ENCODE peak calls at places on chromosomes 7 and 10, in eight cellular contexts. One of them, this sample, is unnamed.

GRCh38 chr7:1733206-1733907 is 63.3 kb downstream of the ELFN1 start:
- DNase-seq in CD4-positive, alpha-beta T cell: no peak
- DNase-seq in prostate gland: no peak
- DNase-seq in stomach: no peak
- DNase-seq in Caco-2: peak
- DNase-seq in lower leg skin: no peak
- DNase-seq in psoas muscle: peak
- DNase-seq in glutamatergic neuron: no peak
- DNase-seq in this sample: no peak

GRCh38 chr7:149455175-149455950 is 5.5 kb downstream of the ZNF777 start:
- DNase-seq in prostate gland: peak
- DNase-seq in stomach: no peak
- DNase-seq in lower leg skin: peak
- DNase-seq in Caco-2: no peak
- DNase-seq in psoas muscle: no peak
- DNase-seq in CD4-positive, alpha-beta T cell: no peak
- DNase-seq in glutamatergic neuron: no peak
- DNase-seq in this sample: no peak

GRCh38 chr10:100887761-100888296 is 24.9 kb upstream of the SLF2 start:
- DNase-seq in prostate gland: no peak
- DNase-seq in stomach: no peak
- DNase-seq in Caco-2: no peak
- DNase-seq in lower leg skin: peak
- DNase-seq in CD4-positive, alpha-beta T cell: no peak
- DNase-seq in psoas muscle: no peak
- DNase-seq in glutamatergic neuron: no peak
- DNase-seq in this sample: no peak

GRCh38 chr10:12455774-12456173 is 106.4 kb downstream of the CAMK1D start:
- DNase-seq in CD4-positive, alpha-beta T cell: no peak
- DNase-seq in psoas muscle: no peak
- DNase-seq in Caco-2: no peak
- DNase-seq in lower leg skin: no peak
- DNase-seq in prostate gland: no peak
- DNase-seq in glutamatergic neuron: no peak
- DNase-seq in stomach: no peak
- DNase-seq in this sample: no peak

GRCh38 chr10:72276421-72277339 is 3.0 kb downstream of the DDIT4 start:
- DNase-seq in prostate gland: no peak
- DNase-seq in stomach: peak
- DNase-seq in CD4-positive, alpha-beta T cell: no peak
- DNase-seq in lower leg skin: no peak
- DNase-seq in Caco-2: no peak
- DNase-seq in glutamatergic neuron: no peak
- DNase-seq in psoas muscle: no peak
- DNase-seq in this sample: no peak

GRCh38 chr7:134907639-134908038 is 78.7 kb upstream of the AGBL3 start:
- DNase-seq in lower leg skin: no peak
- DNase-seq in prostate gland: no peak
- DNase-seq in Caco-2: no peak
- DNase-seq in CD4-positive, alpha-beta T cell: no peak
- DNase-seq in stomach: no peak
- DNase-seq in glutamatergic neuron: no peak
- DNase-seq in psoas muscle: no peak
- DNase-seq in this sample: no peak

GRCh38 chr10:78015546-78015945 is 13.8 kb downstream of the POLR3A start:
- DNase-seq in stomach: no peak
- DNase-seq in lower leg skin: no peak
- DNase-seq in prostate gland: no peak
- DNase-seq in CD4-positive, alpha-beta T cell: no peak
- DNase-seq in glutamatergic neuron: no peak
- DNase-seq in Caco-2: no peak
- DNase-seq in psoas muscle: no peak
- DNase-seq in this sample: no peak

GRCh38 chr7:153065021-153065420 is 305.5 kb downstream of the ACTR3B start:
- DNase-seq in psoas muscle: no peak
- DNase-seq in lower leg skin: no peak
- DNase-seq in prostate gland: no peak
- DNase-seq in glutamatergic neuron: no peak
- DNase-seq in CD4-positive, alpha-beta T cell: no peak
- DNase-seq in stomach: no peak
- DNase-seq in Caco-2: no peak
- DNase-seq in this sample: no peak

GRCh38 chr10:92068900-92069299 is 145.3 kb downstream of the BTAF1 start:
- DNase-seq in prostate gland: no peak
- DNase-seq in Caco-2: no peak
- DNase-seq in CD4-positive, alpha-beta T cell: no peak
- DNase-seq in stomach: no peak
- DNase-seq in lower leg skin: no peak
- DNase-seq in glutamatergic neuron: no peak
- DNase-seq in psoas muscle: no peak
- DNase-seq in this sample: no peak

DNA sequence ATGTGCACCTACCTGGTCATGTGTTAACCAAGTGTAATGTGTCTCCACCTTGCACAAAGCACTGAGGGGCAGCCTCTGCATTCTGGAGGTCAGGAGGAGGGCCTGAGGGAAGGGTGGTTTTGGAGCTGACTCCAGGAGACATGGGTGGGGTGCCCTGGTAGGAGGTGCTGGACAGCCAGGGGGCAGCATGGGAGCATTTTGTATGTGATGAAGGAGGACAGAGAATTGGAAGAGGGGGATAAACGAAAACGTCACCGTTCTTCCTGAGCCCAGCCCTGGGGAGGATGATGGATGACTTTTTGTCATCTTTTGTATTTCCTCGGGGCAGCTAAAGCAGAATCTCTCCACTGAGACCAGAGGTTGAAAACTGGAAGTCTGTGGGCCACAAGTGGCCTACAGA is 242.3 kb downstream of the VTI1A start:
- DNase-seq in lower leg skin: no peak
- DNase-seq in psoas muscle: no peak
- DNase-seq in stomach: no peak
- DNase-seq in Caco-2: peak
- DNase-seq in CD4-positive, alpha-beta T cell: no peak
- DNase-seq in prostate gland: no peak
- DNase-seq in glutamatergic neuron: peak
- DNase-seq in this sample: peak
- TF ChIP-seq CTCF in lower leg skin: no peak
- TF ChIP-seq CTCF in psoas muscle: peak
- TF ChIP-seq CTCF in stomach: no peak
- TF ChIP-seq CTCF in Caco-2: peak
- TF ChIP-seq CTCF in CD4-positive, alpha-beta T cell: no peak
- TF ChIP-seq CTCF in prostate gland: peak
- TF ChIP-seq CTCF in glutamatergic neuron: no peak
- TF ChIP-seq CTCF in this sample: peak

DNA sequence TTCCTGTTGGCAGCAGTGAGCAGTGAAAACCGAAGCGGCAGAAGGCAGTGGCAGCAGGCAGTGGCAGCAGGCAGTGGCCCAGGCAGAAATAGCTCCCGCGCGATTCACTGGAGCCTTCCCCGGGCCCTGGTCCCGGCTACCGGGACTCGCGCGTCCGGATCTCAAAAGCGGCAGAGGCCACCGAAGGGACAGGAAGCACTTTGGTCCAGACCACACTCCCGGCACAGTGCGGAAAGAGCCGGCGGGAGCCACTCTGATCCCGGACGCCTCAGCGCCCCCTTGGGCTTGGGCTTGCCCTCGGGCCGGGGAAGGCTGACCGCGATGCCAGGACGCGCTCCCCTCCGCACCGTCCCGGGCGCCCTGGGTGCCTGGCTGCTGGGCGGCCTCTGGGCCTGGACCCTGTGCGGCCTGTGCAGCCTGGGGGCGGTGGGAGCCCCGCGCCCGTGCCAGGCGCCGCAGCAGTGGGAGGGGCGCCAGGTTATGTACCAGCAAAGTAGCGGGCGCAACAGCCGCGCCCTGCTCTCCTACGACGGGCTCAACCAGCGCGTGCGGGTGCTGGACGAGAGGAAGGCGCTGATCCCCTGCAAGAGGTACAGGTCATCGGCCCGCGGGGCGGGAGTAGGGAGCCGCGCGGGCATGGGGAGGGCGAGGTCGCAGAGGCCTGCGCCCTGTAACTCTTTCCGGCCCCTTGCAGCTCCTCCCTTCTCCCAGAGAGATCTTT is at the start of gene EPDR1:
- DNase-seq in prostate gland: peak
- DNase-seq in stomach: no peak
- DNase-seq in Caco-2: no peak
- DNase-seq in lower leg skin: peak
- DNase-seq in CD4-positive, alpha-beta T cell: no peak
- DNase-seq in psoas muscle: peak
- DNase-seq in glutamatergic neuron: peak
- DNase-seq in this sample: peak
- TF ChIP-seq CTCF in prostate gland: peak
- TF ChIP-seq CTCF in stomach: no peak
- TF ChIP-seq CTCF in Caco-2: no peak
- TF ChIP-seq CTCF in lower leg skin: no peak
- TF ChIP-seq CTCF in CD4-positive, alpha-beta T cell: no peak
- TF ChIP-seq CTCF in psoas muscle: peak
- TF ChIP-seq CTCF in glutamatergic neuron: peak
- TF ChIP-seq CTCF in this sample: peak

DNA sequence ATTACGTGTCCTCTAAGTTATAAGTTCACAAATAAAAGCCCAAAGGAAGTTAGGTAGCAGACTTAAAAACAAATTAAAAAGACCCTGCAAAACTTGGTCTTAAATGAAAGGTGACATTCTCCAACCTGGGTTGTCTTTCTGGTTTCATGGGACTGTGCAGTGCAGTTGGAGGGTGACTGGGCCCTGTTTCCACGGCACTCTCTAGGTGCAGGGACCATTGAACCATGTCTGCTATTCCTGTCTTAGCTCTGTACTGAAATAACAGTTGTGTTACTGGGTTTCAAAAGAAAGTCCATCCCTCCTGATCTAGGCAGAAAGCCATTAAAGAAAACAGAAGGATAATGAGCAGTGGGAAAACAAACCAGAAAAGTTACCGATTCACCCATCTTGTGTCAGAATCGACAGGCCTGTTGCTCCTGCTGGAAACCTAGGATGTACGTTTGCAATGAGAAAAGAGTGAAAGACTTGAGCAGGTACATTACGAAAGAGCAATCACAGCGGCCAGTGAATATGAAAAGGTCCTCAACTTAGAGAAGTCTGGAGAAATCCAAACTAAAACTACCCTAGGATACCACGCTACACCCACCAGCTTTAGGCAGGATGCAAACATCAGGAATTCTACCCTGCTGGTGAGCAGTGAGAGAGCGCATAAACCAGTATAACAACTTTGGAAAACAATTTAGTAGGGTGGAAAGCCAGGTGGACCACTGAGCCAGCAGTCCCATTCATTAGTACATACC is 24.5 kb downstream of the SPDYE6 start:
- DNase-seq in stomach: no peak
- DNase-seq in psoas muscle: no peak
- DNase-seq in glutamatergic neuron: no peak
- DNase-seq in Caco-2: no peak
- DNase-seq in lower leg skin: no peak
- DNase-seq in CD4-positive, alpha-beta T cell: no peak
- DNase-seq in prostate gland: no peak
- DNase-seq in this sample: no peak
- TF ChIP-seq CTCF in stomach: no peak
- TF ChIP-seq CTCF in psoas muscle: no peak
- TF ChIP-seq CTCF in glutamatergic neuron: no peak
- TF ChIP-seq CTCF in Caco-2: no peak
- TF ChIP-seq CTCF in lower leg skin: no peak
- TF ChIP-seq CTCF in CD4-positive, alpha-beta T cell: no peak
- TF ChIP-seq CTCF in prostate gland: no peak
- TF ChIP-seq CTCF in this sample: no peak

DNA sequence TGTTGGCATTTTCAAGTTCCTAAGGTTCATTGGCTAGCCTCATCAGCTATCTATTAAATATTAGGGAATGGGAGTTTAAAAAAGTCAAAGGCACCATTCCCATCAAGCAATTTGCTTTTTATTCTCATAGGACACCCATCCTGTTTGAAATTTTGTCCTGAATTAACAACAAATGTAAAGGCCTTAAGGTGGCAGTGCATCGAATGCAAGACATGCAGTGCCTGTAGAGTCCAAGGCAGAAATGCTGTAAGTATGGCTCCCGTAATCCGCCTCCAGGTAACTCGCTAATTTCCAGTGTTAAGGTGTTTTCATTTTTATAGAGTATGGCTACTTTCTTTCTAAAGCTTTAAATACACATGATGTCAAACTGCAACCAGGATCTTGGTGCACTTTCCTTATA is 141.9 kb upstream of the SAMD8 start:
- DNase-seq in prostate gland: no peak
- DNase-seq in psoas muscle: no peak
- DNase-seq in lower leg skin: no peak
- DNase-seq in stomach: no peak
- DNase-seq in glutamatergic neuron: no peak
- DNase-seq in CD4-positive, alpha-beta T cell: no peak
- DNase-seq in Caco-2: no peak
- DNase-seq in this sample: no peak
- TF ChIP-seq CTCF in prostate gland: no peak
- TF ChIP-seq CTCF in psoas muscle: no peak
- TF ChIP-seq CTCF in lower leg skin: no peak
- TF ChIP-seq CTCF in stomach: no peak
- TF ChIP-seq CTCF in glutamatergic neuron: no peak
- TF ChIP-seq CTCF in CD4-positive, alpha-beta T cell: no peak
- TF ChIP-seq CTCF in Caco-2: no peak
- TF ChIP-seq CTCF in this sample: no peak

DNA sequence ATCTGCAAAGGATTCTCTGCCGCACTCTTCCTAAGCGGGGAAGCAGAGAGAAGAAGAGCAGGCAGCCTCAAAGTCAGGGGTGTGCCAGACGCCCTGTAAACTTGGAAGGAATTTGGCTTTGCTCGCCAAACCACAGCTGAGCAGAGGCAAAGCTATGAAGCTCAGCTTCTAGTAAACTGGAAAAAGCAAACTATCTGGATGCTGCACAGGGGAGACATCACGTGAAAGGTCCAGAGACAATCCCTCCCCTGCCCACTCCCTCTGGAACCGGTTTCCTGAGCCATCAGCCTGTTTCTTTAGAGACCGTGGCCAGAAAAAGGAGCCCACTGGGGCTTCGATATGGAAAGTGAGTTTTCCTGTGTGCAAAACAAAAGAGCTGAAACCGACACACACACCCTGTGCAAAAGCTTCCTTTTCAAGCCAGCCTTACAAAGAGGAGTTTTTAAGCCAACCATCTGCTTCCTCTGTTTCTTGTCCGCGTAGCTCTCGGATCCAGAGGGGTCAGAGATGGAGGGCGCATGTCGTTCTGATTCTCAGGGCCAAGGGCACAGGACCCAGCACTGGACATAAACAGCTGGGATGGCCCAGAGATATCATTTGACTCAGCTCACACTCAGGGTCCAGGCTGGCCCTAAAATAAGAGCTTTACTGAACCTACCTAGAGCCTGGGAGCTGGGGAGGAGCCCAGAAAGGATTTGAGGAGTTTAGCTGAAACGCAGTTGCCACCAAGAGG is 58.2 kb upstream of the DNAAF5 start:
- DNase-seq in lower leg skin: no peak
- DNase-seq in Caco-2: no peak
- DNase-seq in glutamatergic neuron: no peak
- DNase-seq in CD4-positive, alpha-beta T cell: no peak
- DNase-seq in prostate gland: peak
- DNase-seq in psoas muscle: no peak
- DNase-seq in stomach: no peak
- DNase-seq in this sample: no peak
- TF ChIP-seq CTCF in lower leg skin: no peak
- TF ChIP-seq CTCF in Caco-2: no peak
- TF ChIP-seq CTCF in glutamatergic neuron: no peak
- TF ChIP-seq CTCF in CD4-positive, alpha-beta T cell: no peak
- TF ChIP-seq CTCF in prostate gland: no peak
- TF ChIP-seq CTCF in psoas muscle: no peak
- TF ChIP-seq CTCF in stomach: no peak
- TF ChIP-seq CTCF in this sample: no peak

GRCh38 chr7:83410989-83411591 is 237.8 kb downstream of the SEMA3E start:
- DNase-seq in stomach: peak
- DNase-seq in prostate gland: peak
- DNase-seq in lower leg skin: no peak
- DNase-seq in CD4-positive, alpha-beta T cell: no peak
- DNase-seq in Caco-2: no peak
- DNase-seq in glutamatergic neuron: no peak
- DNase-seq in psoas muscle: no peak
- DNase-seq in this sample: no peak
- TF ChIP-seq CTCF in stomach: no peak
- TF ChIP-seq CTCF in prostate gland: peak
- TF ChIP-seq CTCF in lower leg skin: no peak
- TF ChIP-seq CTCF in CD4-positive, alpha-beta T cell: no peak
- TF ChIP-seq CTCF in Caco-2: peak
- TF ChIP-seq CTCF in glutamatergic neuron: peak
- TF ChIP-seq CTCF in psoas muscle: peak
- TF ChIP-seq CTCF in this sample: peak